ENCODE peak calls at places on chromosomes 13 and 19, in six cellular contexts. V is GM23338, O is fibroblast of pulmonary artery, U is activated B cell treated with CpG ODN at 0.5 μM for 24 hours, H is AG04449, E is cardiac muscle cell. P is an unnamed sample.

GRCh38 chr13:58773280-58773859 is 1141.8 kb downstream of the PCDH17 start:
- DNase-seq in U (no peak), E (no peak), V (no peak), O (no peak), H (no peak), P (no peak)

GRCh38 chr13:34776984-34777913 is 164.8 kb upstream of the NBEA start:
- DNase-seq in E (no peak), U (no peak), O (no peak), V (peak), H (no peak), P (no peak)

GRCh38 chr13:64234255-64234654 is 2818.6 kb upstream of the PCDH20 start:
- DNase-seq in O (peak), V (no peak), E (peak), H (no peak), U (no peak), P (peak)

GRCh38 chr13:106133025-106133424 is 402.4 kb downstream of the EFNB2 start:
- DNase-seq in E (peak), H (peak), V (no peak), O (peak), U (no peak), P (peak)

GRCh38 chr19:43479226-43479625 is 13.8 kb upstream of the LYPD3 start:
- DNase-seq in E (no peak), O (no peak), H (no peak), U (no peak), V (no peak), P (no peak)

GRCh38 chr13:57874530-57874929 is 243.0 kb downstream of the PCDH17 start:
- DNase-seq in U (no peak), O (no peak), E (no peak), V (no peak), H (no peak), P (no peak)

GRCh38 chr19:46205183-46205984 is 24.2 kb upstream of the IGFL1 start:
- DNase-seq in H (no peak), U (no peak), E (no peak), O (no peak), V (no peak), P (no peak)

GRCh38 chr19:19529783-19530422 is 1.2 kb downstream of the YJEFN3 start:
- DNase-seq in O (no peak), E (no peak), U (no peak), V (peak), H (no peak), P (no peak)

GRCh38 chr19:34475026-34475974 is 6.3 kb upstream of the WTIP start:
- DNase-seq in V (no peak), E (peak), U (no peak), O (peak), H (peak), P (peak)

GRCh38 chr13:50599927-50600326 is 243.6 kb downstream of the DLEU7 start:
- DNase-seq in V (no peak), U (no peak), O (no peak), E (no peak), H (no peak), P (no peak)

GRCh38 chr19:51511353-51511752 is 9.8 kb upstream of the SIGLEC12 start:
- DNase-seq in H (no peak), O (no peak), E (peak), U (no peak), V (peak), P (peak)

GRCh38 chr19:14003279-14004051 is 2.7 kb downstream of the RFX1 start:
- DNase-seq in V (no peak), E (no peak), O (no peak), U (no peak), H (no peak), P (no peak)

GRCh38 chr19:44677019-44677809 is 5.9 kb downstream of the CEACAM19 start:
- DNase-seq in H (peak), V (peak), E (peak), O (peak), U (no peak), P (peak)

GRCh38 chr13:108551674-108552073 is 77.7 kb upstream of the MYO16 start:
- DNase-seq in O (no peak), V (no peak), E (no peak), H (no peak), U (no peak), P (no peak)

GRCh38 chr13:93690139-93690538 is 463.5 kb downstream of the GPC6 start:
- DNase-seq in O (peak), V (peak), H (no peak), U (no peak), E (peak), P (peak)

GRCh38 chr13:106331116-106331515 is 204.3 kb downstream of the EFNB2 start:
- DNase-seq in E (no peak), H (no peak), V (no peak), O (no peak), U (no peak), P (no peak)

GRCh38 chr13:64078480-64078936 is 2662.9 kb upstream of the PCDH20 start:
- DNase-seq in O (no peak), V (no peak), H (no peak), E (no peak), U (no peak), P (no peak)

GRCh38 chr19:56139847-56140582 is 1.1 kb upstream of the ZNF444 start:
- DNase-seq in O (no peak), V (no peak), H (no peak), U (no peak), E (no peak), P (peak)

GRCh38 chr13:93338906-93339305 is 112.3 kb downstream of the GPC6 start:
- DNase-seq in V (no peak), H (no peak), E (no peak), O (no peak), U (no peak), P (no peak)

GRCh38 chr19:47094557-47095517 is 18.7 kb downstream of the ZC3H4 start:
- DNase-seq in H (no peak), U (no peak), O (no peak), E (no peak), V (no peak), P (peak)

GRCh38 chr13:57073983-57074382 is 66.7 kb upstream of the PRR20A start:
- DNase-seq in H (no peak), V (no peak), U (no peak), E (no peak), O (no peak), P (no peak)

GRCh38 chr19:4724252-4724514 is 541 bp upstream of the DPP9 start:
- DNase-seq in E (no peak), U (no peak), V (no peak), H (no peak), O (no peak), P (no peak)

GRCh38 chr13:23500858-23501257 is 67.4 kb upstream of the SACS start:
- DNase-seq in O (peak), E (peak), U (no peak), V (no peak), H (peak), P (peak)

GRCh38 chr19:42111384-42111783 is 20.9 kb downstream of the POU2F2 start:
- DNase-seq in E (peak), V (no peak), O (peak), U (no peak), H (no peak), P (peak)

GRCh38 chr19:49430678-49431329 is 5.6 kb downstream of the GFY start:
- DNase-seq in U (no peak), V (no peak), E (no peak), H (no peak), O (no peak), P (no peak)

GRCh38 chr19:30719189-30719990 is 347.2 kb downstream of the ZNF536 start:
- DNase-seq in E (peak), O (peak), V (peak), U (no peak), H (no peak), P (peak)

GRCh38 chr19:47272448-47273312 is 2.0 kb upstream of the INAFM1 start:
- DNase-seq in H (no peak), O (peak), V (peak), U (no peak), E (no peak), P (peak)

GRCh38 chr13:103386341-103386740 is 320.1 kb upstream of the SLC10A2 start:
- DNase-seq in O (peak), U (no peak), E (peak), H (no peak), V (no peak), P (peak)

GRCh38 chr19:58563034-58563573 is 4.7 kb upstream of the UBE2M start:
- DNase-seq in H (no peak), V (peak), E (peak), U (peak), O (peak), P (no peak)

GRCh38 chr13:104975272-104975671 is 1560.2 kb downstream of the EFNB2 start:
- DNase-seq in V (no peak), H (no peak), U (no peak), E (no peak), O (no peak), P (no peak)

GRCh38 chr19:34844254-34844653 is 71.2 kb upstream of the ZNF599 start:
- DNase-seq in H (no peak), E (no peak), V (no peak), O (no peak), U (no peak), P (no peak)

GRCh38 chr13:52348983-52349780 is 56.8 kb downstream of the THSD1 start:
- DNase-seq in E (peak), V (no peak), H (no peak), U (no peak), O (peak), P (peak)

GRCh38 chr13:75749407-75749806 is 113.3 kb downstream of the LMO7 start:
- DNase-seq in E (peak), V (peak), U (no peak), H (no peak), O (peak), P (no peak)

GRCh38 chr13:77896536-77896935 is 22.1 kb downstream of the EDNRB start:
- DNase-seq in V (no peak), U (no peak), E (peak), O (peak), H (no peak), P (peak)

GRCh38 chr13:83929147-83929546 is 46.9 kb upstream of the SLITRK1 start:
- DNase-seq in E (peak), U (no peak), V (no peak), O (no peak), H (no peak), P (no peak)

GRCh38 chr13:109900320-109900719 is 113.9 kb upstream of the IRS2 start:
- DNase-seq in E (peak), U (no peak), H (no peak), V (peak), O (peak), P (no peak)

GRCh38 chr13:50677687-50678463 is 165.6 kb downstream of the DLEU7 start:
- DNase-seq in V (no peak), E (no peak), U (no peak), O (no peak), H (no peak), P (no peak)

GRCh38 chr19:11274533-11275086 is 12.3 kb upstream of the DOCK6 start:
- DNase-seq in U (no peak), V (no peak), H (no peak), O (no peak), E (no peak), P (no peak)

GRCh38 chr13:113545455-113545930 is 39.1 kb upstream of the TFDP1 start:
- DNase-seq in U (no peak), O (no peak), V (no peak), E (peak), H (no peak), P (peak)

GRCh38 chr13:33348366-33348765 is 62.8 kb upstream of the STARD13 start:
- DNase-seq in U (no peak), E (peak), O (peak), V (no peak), H (no peak), P (peak)

GRCh38 chr13:39783051-39783450 is 127.6 kb downstream of the COG6 start:
- DNase-seq in O (peak), H (no peak), V (no peak), U (no peak), E (peak), P (no peak)
- TF ChIP-seq CTCF in O (peak), H (no peak), V (no peak), U (no peak), E (no peak), P (no peak)

DNA sequence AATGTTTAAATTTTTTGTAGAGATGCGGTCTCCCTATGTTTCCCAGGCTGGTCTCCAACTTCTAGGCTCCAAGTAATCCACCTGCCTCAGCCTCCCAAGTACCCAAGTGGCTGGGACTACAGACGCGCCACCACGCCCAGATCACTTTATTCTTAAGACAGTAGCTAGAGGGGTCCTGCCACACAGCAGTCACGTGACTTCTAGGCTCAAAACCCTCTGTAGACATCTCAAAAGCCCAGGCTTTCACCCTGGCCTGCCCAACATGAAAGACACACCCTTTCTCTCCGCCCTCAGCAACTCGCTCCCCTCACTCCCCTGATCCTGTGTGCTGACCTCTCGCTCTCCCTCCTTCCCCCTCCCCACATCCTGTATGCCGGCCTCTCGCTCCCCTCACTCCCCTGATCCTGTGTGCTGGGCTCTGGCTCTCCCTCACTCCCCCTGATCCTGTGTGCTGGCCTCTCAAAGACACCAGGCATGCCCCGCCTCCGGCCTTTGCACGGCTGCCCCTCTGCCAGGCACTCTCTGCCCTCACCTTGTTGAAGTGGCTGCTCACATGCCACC is 77.4 kb downstream of the SLC15A1 start:
- DNase-seq in H (no peak), E (no peak), U (no peak), O (no peak), V (peak), P (no peak)
- TF ChIP-seq CTCF in H (no peak), E (no peak), U (no peak), O (no peak), V (no peak), P (no peak)

GRCh38 chr13:45496942-45497341 is 32.2 kb downstream of the COG3 start:
- DNase-seq in V (no peak), E (no peak), O (no peak), U (no peak), H (no peak), P (no peak)
- TF ChIP-seq CTCF in V (no peak), E (no peak), O (no peak), U (no peak), H (no peak), P (no peak)

GRCh38 chr13:25062479-25062878 is 33.5 kb upstream of the PABPC3 start:
- DNase-seq in O (no peak), E (no peak), H (no peak), V (peak), U (no peak), P (no peak)
- TF ChIP-seq CTCF in O (no peak), E (no peak), H (no peak), V (peak), U (no peak), P (no peak)

GRCh38 chr13:80572867-80573266 is 231.9 kb upstream of the SPRY2 start:
- DNase-seq in V (no peak), O (no peak), E (no peak), U (no peak), H (no peak), P (no peak)
- TF ChIP-seq CTCF in V (no peak), O (no peak), E (no peak), U (no peak), H (no peak), P (no peak)

DNA sequence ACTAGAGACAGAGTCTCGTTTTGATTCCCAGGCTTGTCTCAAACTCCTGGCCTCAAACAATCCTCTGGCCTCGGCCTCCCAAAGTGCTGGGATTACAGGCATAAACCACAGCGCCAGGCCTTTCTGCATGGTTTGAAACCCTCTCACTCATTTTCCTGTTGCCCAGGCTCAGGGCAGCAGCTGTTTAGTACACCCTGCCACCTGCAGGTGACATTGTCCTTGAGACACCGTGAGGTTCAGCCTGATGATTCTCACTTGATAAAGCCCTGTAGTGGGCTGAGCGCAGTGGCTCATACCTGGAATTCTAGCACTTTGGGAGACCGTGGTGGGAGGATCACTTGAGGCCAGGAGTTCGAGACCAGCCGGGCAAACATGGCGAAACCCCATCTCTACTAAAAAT is 12.5 kb downstream of the IL12RB1 start:
- DNase-seq in E (no peak), U (no peak), O (no peak), H (no peak), V (peak), P (no peak)
- TF ChIP-seq CTCF in E (no peak), U (no peak), O (no peak), H (no peak), V (peak), P (no peak)